ENCODE peak calls at places on chromosomes 3 and 15, in four cellular contexts. T, C, Y and H are unnamed samples.

GRCh38 chr3:32447865-32448400 is 54.7 kb downstream of the CMTM6 start:
- DNase-seq in T (no peak), C (no peak), Y (no peak), H (no peak)

GRCh38 chr3:11080492-11080891 is 73.8 kb upstream of the HRH1 start:
- DNase-seq in Y (no peak), C (no peak), T (no peak), H (no peak)

GRCh38 chr15:42549782-42550392 is 1.2 kb downstream of the HAUS2 start:
- DNase-seq in C (no peak), T (no peak), Y (no peak), H (no peak)

GRCh38 chr3:44835684-44836083 is 26.0 kb upstream of the TMEM42 start:
- DNase-seq in Y (no peak), C (no peak), T (no peak), H (no peak)

GRCh38 chr3:140163159-140163763 is 228.3 kb downstream of the CLSTN2 start:
- DNase-seq in C (no peak), Y (no peak), T (no peak), H (no peak)

GRCh38 chr3:132654190-132654589 is 5.4 kb downstream of the ACAD11 start:
- DNase-seq in T (no peak), Y (no peak), C (no peak), H (no peak)

GRCh38 chr3:194019766-194020165 is 116.2 kb upstream of the HES1 start:
- DNase-seq in Y (no peak), T (no peak), C (no peak), H (no peak)

GRCh38 chr3:37922721-37923575 is 61.3 kb downstream of the CTDSPL start:
- DNase-seq in Y (no peak), T (no peak), C (no peak), H (no peak)

GRCh38 chr15:85334241-85334640 is 46.2 kb upstream of the AKAP13 start:
- DNase-seq in T (no peak), Y (no peak), C (no peak), H (no peak)

GRCh38 chr3:73622135-73622534 is 2.6 kb downstream of the PDZRN3 start:
- DNase-seq in C (peak), Y (no peak), T (peak), H (peak)

GRCh38 chr3:48472673-48472922 is 26.1 kb downstream of the ATRIP start:
- DNase-seq in T (peak), C (no peak), Y (no peak), H (no peak)

GRCh38 chr15:77674327-77674726 is 41.6 kb upstream of the LINGO1 start:
- DNase-seq in Y (no peak), T (no peak), C (no peak), H (no peak)

GRCh38 chr3:160587105-160587504 is 21.7 kb upstream of the KPNA4 start:
- DNase-seq in Y (no peak), C (no peak), T (no peak), H (no peak)

GRCh38 chr3:112092439-112093179 is 6.4 kb downstream of the C3orf52 start:
- DNase-seq in T (no peak), C (no peak), Y (no peak), H (peak)

GRCh38 chr3:171230857-171231256 is 204.3 kb upstream of the SLC2A2 start:
- DNase-seq in C (no peak), T (no peak), Y (no peak), H (no peak)

GRCh38 chr3:77525283-77525682 is 485.4 kb downstream of the ROBO2 start:
- DNase-seq in T (no peak), Y (no peak), C (no peak), H (no peak)

GRCh38 chr3:132785292-132785691 is 63.1 kb upstream of the NPHP3 start:
- DNase-seq in T (no peak), C (no peak), Y (no peak), H (no peak)

GRCh38 chr3:38616658-38617057 is 32.8 kb downstream of the SCN5A start:
- DNase-seq in Y (no peak), T (no peak), C (no peak), H (no peak)

GRCh38 chr3:195013411-195013810 is 257.5 kb downstream of the XXYLT1 start:
- DNase-seq in C (no peak), Y (no peak), T (no peak), H (no peak)

GRCh38 chr3:11434017-11434526 is 161.9 kb downstream of the ATG7 start:
- DNase-seq in T (peak), C (no peak), Y (no peak), H (peak)

GRCh38 chr3:119323401-119324107 is 29.4 kb downstream of the ARHGAP31 start:
- DNase-seq in T (no peak), Y (no peak), C (no peak), H (no peak)

DNA sequence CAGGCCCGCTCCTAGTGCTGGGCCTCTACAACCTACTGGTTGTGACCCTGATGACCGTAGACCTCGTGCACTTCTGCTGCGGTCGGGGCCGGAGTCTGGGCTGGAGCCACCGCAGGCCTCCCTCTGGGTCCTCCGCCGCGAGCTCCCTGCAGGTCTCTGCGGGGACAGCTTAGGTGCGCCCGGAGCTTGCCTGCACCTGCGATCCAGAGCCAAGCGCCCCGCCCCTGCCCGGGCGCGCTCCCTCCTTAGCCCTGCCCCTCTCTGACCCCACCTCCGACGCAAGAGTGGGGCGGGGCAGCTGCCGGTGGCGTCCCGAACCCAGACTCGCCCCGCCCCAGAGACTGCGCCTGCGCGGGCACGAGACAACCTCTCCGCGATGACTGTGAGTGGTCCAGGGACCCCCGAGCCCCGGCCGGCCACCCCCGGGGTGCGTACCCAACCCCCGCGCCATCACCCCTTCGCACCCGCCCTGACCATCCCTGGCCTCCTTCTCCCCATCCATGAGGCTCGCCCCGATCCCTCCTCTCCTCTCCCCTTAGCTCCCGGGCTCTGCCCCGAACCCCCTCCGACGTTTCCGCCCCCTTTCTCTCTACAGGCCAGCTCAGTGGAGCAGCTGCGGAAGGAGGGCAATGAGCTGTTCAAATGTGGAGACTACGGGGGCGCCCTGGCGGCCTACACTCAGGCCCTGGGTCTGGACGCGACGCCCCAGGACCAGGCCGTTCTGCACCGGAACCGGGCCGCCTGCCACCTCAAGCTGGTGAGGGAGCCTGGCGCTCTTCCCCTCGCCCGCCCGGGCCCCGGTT is at the start of gene UNC45A:
- DNase-seq in T (peak), C (peak), Y (no peak), H (peak)
- TF ChIP-seq POLR2AphosphoS5 in T (peak), C (peak), Y (peak), H (peak)

DNA sequence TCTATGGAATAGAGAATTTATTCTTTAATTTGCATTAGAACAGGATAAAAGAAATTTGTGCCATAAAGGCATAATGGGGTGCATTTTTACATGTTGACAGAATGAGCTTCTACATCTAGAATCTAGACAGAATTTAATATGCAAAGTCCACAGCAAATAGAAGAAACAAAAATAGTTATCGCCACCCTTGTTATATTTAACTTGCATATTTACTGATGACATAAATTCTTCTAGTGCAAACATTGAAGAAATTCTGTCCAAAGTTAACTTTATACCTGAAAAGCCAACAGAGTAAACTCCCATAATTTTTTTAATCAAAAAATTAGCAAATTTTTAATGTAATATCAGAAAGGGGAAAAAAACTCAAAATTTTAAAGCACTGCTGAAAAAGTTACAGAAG is 213.7 kb upstream of the ALCAM start:
- DNase-seq in T (no peak), C (no peak), Y (no peak), H (no peak)
- TF ChIP-seq POLR2AphosphoS5 in T (no peak), C (no peak), Y (no peak), H (no peak)

DNA sequence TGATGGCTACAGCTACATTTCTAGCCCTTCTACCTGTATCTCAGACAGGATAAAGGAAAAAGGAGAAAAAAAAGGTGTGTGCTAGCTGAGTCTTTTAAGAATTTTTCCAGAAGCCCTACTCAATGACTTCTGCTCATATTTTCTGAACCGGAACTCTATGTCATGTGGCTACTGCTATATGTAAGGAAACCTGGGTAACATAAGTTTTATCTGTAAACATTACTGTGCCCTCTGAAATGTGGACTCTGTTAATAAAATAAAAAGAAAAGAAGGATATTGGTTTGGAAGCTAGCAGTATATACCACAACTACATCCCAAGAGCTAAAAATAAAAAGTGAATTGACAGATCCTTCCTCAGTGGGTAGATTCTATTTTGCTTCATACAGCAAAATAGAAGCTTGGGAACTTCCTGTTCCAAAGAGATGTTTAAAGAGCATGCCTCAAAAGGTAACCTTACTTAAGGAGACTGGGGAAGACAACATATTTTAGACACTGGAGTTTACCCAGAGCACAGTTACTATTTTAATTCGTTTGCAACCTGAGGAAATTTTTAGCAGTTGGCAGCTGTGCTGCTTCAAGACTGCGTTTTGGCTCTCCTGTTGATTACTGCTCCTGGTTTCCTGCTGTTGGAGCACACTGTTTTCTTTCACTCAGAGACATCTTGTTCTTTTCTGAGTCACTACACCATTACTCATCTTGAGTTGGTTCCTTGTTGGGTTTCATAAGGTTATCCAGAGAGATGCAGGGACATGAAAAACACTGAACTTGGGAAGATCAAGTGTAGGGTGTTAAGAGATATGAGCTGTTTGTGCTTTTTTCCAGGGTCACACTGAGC is 280.7 kb downstream of the NFKBIZ start:
- DNase-seq in Y (peak), T (no peak), C (no peak), H (no peak)
- TF ChIP-seq POLR2AphosphoS5 in Y (no peak), T (peak), C (no peak), H (peak)

GRCh38 chr3:14221902-14222301 is 43.3 kb downstream of the LSM3 start:
- DNase-seq in Y (no peak), C (no peak), T (no peak), H (no peak)
- TF ChIP-seq POLR2AphosphoS5 in Y (no peak), C (no peak), T (no peak), H (no peak)

GRCh38 chr15:82538961-82539689 is 1.1 kb downstream of the RPS17 start:
- DNase-seq in T (peak), C (peak), Y (no peak), H (no peak)
- TF ChIP-seq POLR2AphosphoS5 in T (no peak), C (no peak), Y (no peak), H (no peak)

GRCh38 chr15:67917037-67917436 is 77.2 kb upstream of the RNU6-1 start:
- DNase-seq in T (no peak), Y (no peak), C (no peak), H (no peak)
- TF ChIP-seq POLR2AphosphoS5 in T (no peak), Y (no peak), C (no peak), H (no peak)

DNA sequence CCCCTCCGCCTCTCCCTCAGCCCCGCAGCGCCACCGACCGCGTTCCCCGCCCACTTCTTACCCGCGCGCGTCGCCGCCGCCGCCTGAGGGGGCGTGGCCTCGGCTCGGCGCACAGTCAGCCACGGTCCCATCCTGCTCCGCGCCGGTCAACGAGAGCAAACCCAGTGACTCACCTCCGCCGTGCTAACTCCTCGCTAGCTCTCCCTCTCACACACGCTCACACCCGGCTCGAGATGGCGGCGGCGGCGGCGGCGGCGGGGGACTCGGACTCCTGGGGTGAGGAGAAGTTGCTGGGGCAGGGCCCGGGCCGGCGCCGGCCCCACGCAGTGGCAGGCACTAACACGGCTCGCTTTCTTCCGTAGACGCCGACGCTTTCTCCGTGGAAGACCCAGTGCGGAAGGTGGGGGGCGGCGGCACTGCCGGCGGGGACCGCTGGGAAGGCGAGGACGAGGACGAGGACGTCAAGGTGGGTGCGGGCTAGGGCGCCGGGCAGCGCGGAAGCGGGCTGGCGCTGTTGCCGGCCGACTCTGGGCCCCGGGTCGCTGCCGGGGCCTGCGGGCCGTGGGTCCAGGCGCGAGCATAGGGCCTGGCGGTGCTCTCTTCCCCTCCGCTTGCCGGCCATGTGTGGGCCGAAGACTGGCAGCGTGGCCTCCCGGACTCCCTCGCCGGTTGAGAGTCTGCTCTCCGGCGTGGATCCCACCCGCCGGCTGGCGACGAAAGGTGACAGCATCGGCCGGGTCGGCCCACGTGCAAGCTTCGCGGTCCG is at the start of gene EIF3J:
- DNase-seq in Y (peak), T (peak), C (peak), H (peak)
- TF ChIP-seq POLR2AphosphoS5 in Y (peak), T (no peak), C (peak), H (peak)

DNA sequence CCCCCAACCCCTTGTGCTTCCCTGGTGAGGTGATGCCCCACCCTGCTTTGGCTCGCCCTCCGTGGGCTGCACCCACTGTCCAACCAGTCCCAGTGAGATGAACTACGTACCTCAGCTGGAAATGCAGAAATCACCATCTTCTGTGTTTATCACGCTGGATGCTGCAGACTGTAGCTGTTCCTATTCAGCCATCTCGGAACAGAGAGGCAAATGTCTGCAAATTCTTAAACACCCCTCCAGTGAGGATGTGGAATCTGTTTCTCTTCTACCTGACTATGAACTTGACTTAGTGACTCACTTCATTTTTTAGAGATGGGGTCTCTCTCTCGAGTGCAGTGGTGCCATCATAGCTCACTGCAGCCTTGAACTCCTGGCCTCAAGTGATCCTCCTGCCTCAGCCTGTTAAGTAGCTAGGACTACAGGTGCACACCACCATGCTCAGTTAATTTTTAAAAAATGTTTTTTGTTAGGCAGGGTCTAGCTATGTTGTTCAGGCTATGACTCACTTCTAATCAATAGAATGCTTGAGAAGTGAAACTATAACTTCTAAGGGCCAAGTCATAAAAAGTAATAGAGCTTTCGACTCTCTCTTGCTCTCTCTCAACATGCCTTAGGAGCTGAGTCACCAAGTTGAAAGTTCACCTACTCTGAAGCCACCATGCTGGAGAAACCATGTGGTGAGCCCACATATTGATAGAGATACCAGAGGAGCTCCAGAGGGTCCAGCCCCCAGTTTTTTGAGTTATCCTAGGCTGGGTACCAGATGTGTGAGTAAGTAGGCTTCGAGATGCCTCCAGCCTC is 11.5 kb upstream of the PARP14 start:
- DNase-seq in C (peak), T (no peak), Y (no peak), H (no peak)
- TF ChIP-seq POLR2AphosphoS5 in C (no peak), T (no peak), Y (no peak), H (no peak)